ENCODE peak calls at places on chromosomes 12 and 14, in five cellular contexts. G, R, S, M and K are unnamed samples.

GRCh38 chr12:100254876-100255275 is 12.0 kb downstream of the DEPDC4 start:
- DNase-seq in G (peak), R (no peak), S (no peak), M (no peak), K (no peak)

GRCh38 chr12:65822732-65823480 is 1.4 kb upstream of the HMGA2 start:
- DNase-seq in G (peak), R (no peak), S (peak), M (no peak), K (no peak)

GRCh38 chr14:43539210-43539609 is 967.9 kb downstream of the FSCB start:
- DNase-seq in G (peak), R (peak), S (no peak), M (no peak), K (no peak)

GRCh38 chr12:22994276-22994675 is 369.3 kb downstream of the ETNK1 start:
- DNase-seq in G (no peak), R (no peak), S (no peak), M (no peak), K (no peak)

GRCh38 chr12:55847603-55848329 is 5.0 kb upstream of the MMP19 start:
- DNase-seq in G (peak), R (peak), S (peak), M (peak), K (peak)

GRCh38 chr14:35339761-35340406 is 47.7 kb downstream of the PSMA6 start:
- DNase-seq in G (no peak), R (no peak), S (no peak), M (peak), K (no peak)

GRCh38 chr12:107684029-107684790 is 1.4 kb upstream of the PWP1 start:
- DNase-seq in G (peak), R (no peak), S (no peak), M (no peak), K (no peak)

GRCh38 chr12:104407922-104408321 is 48.8 kb upstream of the CHST11 start:
- DNase-seq in G (no peak), R (no peak), S (no peak), M (no peak), K (no peak)

GRCh38 chr12:49750027-49750977 is 8.9 kb downstream of the TMBIM6 start:
- DNase-seq in G (peak), R (no peak), S (no peak), M (no peak), K (no peak)

GRCh38 chr14:61562321-61563161 is 132.8 kb upstream of the HIF1A start:
- DNase-seq in G (peak), R (no peak), S (no peak), M (no peak), K (no peak)

GRCh38 chr14:44453433-44454171 is 53.5 kb downstream of the FSCB start:
- DNase-seq in G (no peak), R (no peak), S (no peak), M (no peak), K (no peak)

GRCh38 chr12:1680804-1681492 is 9.9 kb upstream of the ADIPOR2 start:
- DNase-seq in G (no peak), R (no peak), S (peak), M (no peak), K (no peak)
- H3K27ac ChIP-seq in G (no peak), R (peak), S (peak), M (no peak), K (peak)

GRCh38 chr12:52518574-52519469 is 1.4 kb downstream of the KRT5 start:
- DNase-seq in G (no peak), R (no peak), S (peak), M (no peak), K (no peak)

GRCh38 chr12:52521175-52521574 is 981 bp upstream of the KRT5 start:
- DNase-seq in G (no peak), R (no peak), S (peak), M (no peak), K (no peak)

GRCh38 chr12:52517888-52518287 is 2.3 kb downstream of the KRT5 start:
- DNase-seq in G (no peak), R (peak), S (peak), M (no peak), K (no peak)

GRCh38 chr12:52521581-52522266 is 1.5 kb upstream of the KRT5 start:
- DNase-seq in G (peak), R (no peak), S (peak), M (no peak), K (no peak)

DNA sequence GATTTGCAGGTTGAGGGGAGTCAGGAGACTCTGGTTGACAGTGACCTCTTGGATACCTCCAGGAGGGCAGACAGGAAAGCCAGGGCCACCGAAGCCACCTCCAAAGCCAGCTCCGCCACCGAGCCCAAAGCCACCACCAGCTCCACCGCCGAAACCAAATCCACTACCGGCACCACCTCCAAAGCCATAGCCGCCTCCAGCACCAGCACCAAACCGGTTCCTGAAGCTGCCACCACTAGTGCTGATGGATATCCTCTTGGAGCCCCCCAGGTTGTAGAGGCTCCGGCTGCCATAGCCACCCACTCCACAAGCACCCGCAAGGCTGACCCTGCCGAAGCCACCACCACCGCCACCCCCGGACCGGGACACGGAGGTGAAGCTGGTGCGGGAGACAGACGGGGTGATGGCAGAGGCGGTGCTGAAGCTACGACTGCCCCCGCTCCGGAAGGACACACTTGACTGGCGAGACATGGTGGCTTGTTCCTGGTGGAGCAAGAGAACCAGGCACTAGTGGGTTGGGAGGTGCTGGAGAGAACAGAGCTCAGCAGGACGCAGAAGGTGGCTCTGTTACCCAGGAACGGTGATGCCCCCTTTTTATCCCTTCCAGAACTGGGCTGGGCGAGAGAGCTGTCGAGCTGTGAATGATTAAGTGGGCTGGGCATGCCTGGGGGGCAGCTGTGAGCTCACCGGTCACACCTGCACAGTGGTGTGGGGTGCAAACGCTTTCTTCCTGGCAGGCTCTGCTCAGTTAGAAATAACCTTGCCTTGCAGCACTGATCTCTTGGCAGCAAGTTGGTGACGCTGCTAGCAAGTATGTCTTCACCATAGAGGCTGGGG is at the start of gene KRT5:
- DNase-seq in G (no peak), R (no peak), S (peak), M (no peak), K (no peak)
- H3K27ac ChIP-seq in G (no peak), R (no peak), S (no peak), M (peak), K (no peak)

GRCh38 chr14:73633517-73634332 is 11.1 kb upstream of the DNAL1 start:
- DNase-seq in G (peak), R (peak), S (peak), M (peak), K (peak)
- H3K27ac ChIP-seq in G (no peak), R (peak), S (no peak), M (peak), K (peak)

DNA sequence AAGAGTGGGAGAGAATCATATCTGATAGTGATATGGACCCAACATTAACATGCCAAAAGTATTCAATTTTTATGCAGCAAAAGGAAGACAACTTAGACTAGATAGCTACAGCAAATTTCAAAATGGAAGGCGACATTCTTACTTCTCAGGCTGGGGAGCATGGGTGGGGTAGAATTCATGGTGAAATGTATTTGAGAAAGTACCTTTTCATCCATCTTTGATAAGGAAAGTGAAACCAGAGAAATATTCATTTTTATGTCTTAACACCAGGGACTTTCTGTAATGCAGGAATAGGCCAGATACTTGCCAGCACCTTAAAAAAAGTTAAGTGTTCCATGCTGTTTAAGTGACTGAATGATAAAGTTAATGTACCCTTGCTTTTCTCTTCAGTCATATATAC is 13.4 kb downstream of the BTG1 start:
- DNase-seq in G (no peak), R (no peak), S (no peak), M (no peak), K (no peak)
- H3K27ac ChIP-seq in G (no peak), R (no peak), S (no peak), M (peak), K (peak)

GRCh38 chr12:63944586-63945228 is 100.2 kb downstream of the SRGAP1 start:
- DNase-seq in G (no peak), R (no peak), S (no peak), M (no peak), K (no peak)

GRCh38 chr12:63944036-63944579 is 99.6 kb downstream of the SRGAP1 start:
- DNase-seq in G (no peak), R (no peak), S (no peak), M (no peak), K (no peak)

GRCh38 chr12:63940295-63940997 is 95.9 kb downstream of the SRGAP1 start:
- DNase-seq in G (no peak), R (no peak), S (no peak), M (no peak), K (no peak)

GRCh38 chr12:63942464-63943241 is 98.2 kb downstream of the SRGAP1 start:
- DNase-seq in G (no peak), R (no peak), S (no peak), M (no peak), K (no peak)

DNA sequence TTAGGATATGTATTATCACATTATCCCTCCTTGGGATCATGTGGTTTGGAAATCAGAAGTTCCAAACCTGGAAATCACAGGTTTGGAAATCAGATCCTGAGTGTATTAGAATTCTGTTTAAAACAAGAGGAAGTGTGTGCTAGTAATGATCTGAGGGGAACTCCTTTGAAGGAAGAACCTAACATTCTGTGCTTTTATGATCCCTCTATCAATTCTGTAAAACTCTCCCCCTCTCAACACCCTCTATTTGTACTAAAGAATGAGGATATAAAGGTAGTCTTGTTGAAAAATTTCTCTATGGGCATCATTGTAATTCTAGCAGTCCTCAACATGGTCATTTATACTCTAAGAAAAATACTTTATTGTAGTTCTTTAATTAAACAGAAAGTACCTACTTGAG is 97.4 kb downstream of the SRGAP1 start:
- DNase-seq in G (no peak), R (no peak), S (no peak), M (no peak), K (no peak)
- H3K27ac ChIP-seq in G (no peak), R (peak), S (no peak), M (no peak), K (peak)

GRCh38 chr12:59861635-59862034 is 265.8 kb downstream of the SLC16A7 start:
- DNase-seq in G (no peak), R (no peak), S (no peak), M (no peak), K (no peak)

GRCh38 chr12:59858508-59858907 is 262.7 kb downstream of the SLC16A7 start:
- DNase-seq in G (no peak), R (no peak), S (peak), M (no peak), K (no peak)
- H3K27ac ChIP-seq in G (no peak), R (no peak), S (no peak), M (no peak), K (no peak)

GRCh38 chr12:29707846-29708245 is 75.9 kb downstream of the TMTC1 start:
- DNase-seq in G (no peak), R (no peak), S (no peak), M (no peak), K (no peak)

GRCh38 chr12:29709056-29709455 is 74.7 kb downstream of the TMTC1 start:
- DNase-seq in G (peak), R (no peak), S (no peak), M (no peak), K (no peak)

GRCh38 chr12:29711381-29711780 is 72.4 kb downstream of the TMTC1 start:
- DNase-seq in G (no peak), R (no peak), S (no peak), M (no peak), K (no peak)

GRCh38 chr12:29710104-29710503 is 73.6 kb downstream of the TMTC1 start:
- DNase-seq in G (peak), R (no peak), S (no peak), M (no peak), K (peak)

GRCh38 chr12:29709641-29710040 is 74.1 kb downstream of the TMTC1 start:
- DNase-seq in G (no peak), R (no peak), S (no peak), M (no peak), K (no peak)
- H3K27ac ChIP-seq in G (no peak), R (no peak), S (no peak), M (no peak), K (peak)

GRCh38 chr14:86640288-86640687 is 1110.3 kb downstream of the FLRT2 start:
- DNase-seq in G (no peak), R (no peak), S (no peak), M (no peak), K (no peak)
- H3K27ac ChIP-seq in G (no peak), R (no peak), S (no peak), M (no peak), K (no peak)

DNA sequence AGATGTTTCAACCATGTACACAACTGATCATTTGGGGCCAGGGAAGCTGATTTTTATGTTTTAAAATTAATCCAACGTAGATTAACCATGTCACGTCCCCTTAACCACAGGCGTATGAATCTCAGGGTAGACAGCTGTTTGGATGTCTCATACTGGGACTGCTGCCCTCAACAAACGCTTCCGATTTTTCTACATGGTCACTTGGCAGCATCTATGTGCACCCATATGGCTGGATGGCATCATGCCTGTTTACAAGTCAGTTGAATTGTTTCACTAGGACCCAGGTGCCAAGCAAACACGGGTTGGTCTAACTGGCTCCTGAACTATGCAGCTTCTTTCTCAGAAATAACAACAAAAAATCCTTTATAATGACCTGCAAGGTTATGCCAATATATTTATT is 393.8 kb downstream of the NPAS3 start:
- DNase-seq in G (no peak), R (no peak), S (no peak), M (no peak), K (no peak)
- H3K27ac ChIP-seq in G (no peak), R (no peak), S (no peak), M (no peak), K (no peak)

GRCh38 chr14:87993485-87993809 is 465 bp upstream of the GALC start:
- DNase-seq in G (no peak), R (no peak), S (no peak), M (no peak), K (no peak)

GRCh38 chr14:87994974-87995373 is 2.0 kb upstream of the GALC start:
- DNase-seq in G (no peak), R (no peak), S (no peak), M (no peak), K (no peak)

GRCh38 chr14:87998414-87998813 is 5.4 kb upstream of the GALC start:
- DNase-seq in G (no peak), R (no peak), S (no peak), M (no peak), K (no peak)

GRCh38 chr14:87996276-87996592 is 3.3 kb upstream of the GALC start:
- DNase-seq in G (no peak), R (no peak), S (no peak), M (no peak), K (no peak)

GRCh38 chr14:87995500-87996275 is 2.7 kb upstream of the GALC start:
- DNase-seq in G (no peak), R (no peak), S (no peak), M (no peak), K (no peak)
- H3K27ac ChIP-seq in G (no peak), R (no peak), S (peak), M (peak), K (peak)